ENCODE peak calls at places on chromosomes 4 and X, in ten cellular contexts. D, W, Q, P, N, K, F, T, S and L are unnamed samples.

GRCh38 chrX:66756717-66757116 is 117.8 kb upstream of the EDA2R start:
- DNase-seq in D (no peak), W (no peak), Q (no peak), P (no peak), N (no peak), K (no peak), F (no peak), T (no peak), S (no peak), L (no peak)

GRCh38 chr4:153061971-153062370 is 125.8 kb downstream of the FHDC1 start:
- DNase-seq in D (no peak), W (no peak), Q (no peak), P (no peak), N (no peak), K (no peak), F (no peak), T (no peak), S (no peak), L (no peak)

GRCh38 chrX:118528089-118528753 is 32.6 kb downstream of the DOCK11 start:
- DNase-seq in D (no peak), W (no peak), Q (no peak), P (no peak), N (no peak), K (no peak), F (no peak), T (no peak), S (no peak), L (no peak)

GRCh38 chr4:141625023-141625422 is 11.4 kb upstream of the IL15 start:
- DNase-seq in D (no peak), W (no peak), Q (no peak), P (no peak), N (no peak), K (no peak), F (no peak), T (no peak), S (no peak), L (no peak)

GRCh38 chr4:172818901-172819300 is 349.7 kb upstream of the GALNT7 start:
- DNase-seq in D (no peak), W (no peak), Q (no peak), P (no peak), N (no peak), K (no peak), F (no peak), T (no peak), S (no peak), L (no peak)

GRCh38 chrX:9612146-9612505 is 147.3 kb downstream of the TBL1X start:
- DNase-seq in D (no peak), W (no peak), Q (no peak), P (no peak), N (no peak), K (no peak), F (no peak), T (no peak), S (no peak), L (no peak)

GRCh38 chr4:73668806-73669205 is 48.6 kb upstream of the RASSF6 start:
- DNase-seq in D (peak), W (no peak), Q (no peak), P (no peak), N (no peak), K (no peak), F (no peak), T (no peak), S (no peak), L (no peak)

GRCh38 chr4:71184195-71184781 is 154.5 kb upstream of the SLC4A4 start:
- DNase-seq in D (peak), W (peak), Q (peak), P (peak), N (peak), K (peak), F (no peak), T (peak), S (peak), L (no peak)

GRCh38 chr4:77022581-77023133 is 53.1 kb downstream of the CCNI start:
- DNase-seq in D (peak), W (no peak), Q (no peak), P (no peak), N (peak), K (no peak), F (no peak), T (no peak), S (peak), L (peak)

GRCh38 chrX:16160729-16161128 is 6.6 kb upstream of the MAGEB17 start:
- DNase-seq in D (peak), W (no peak), Q (peak), P (no peak), N (no peak), K (no peak), F (no peak), T (peak), S (peak), L (peak)

GRCh38 chr4:55554453-55555030 is 7.8 kb upstream of the CLOCK start:
- DNase-seq in D (peak), W (peak), Q (no peak), P (no peak), N (peak), K (no peak), F (no peak), T (peak), S (peak), L (no peak)

GRCh38 chrX:81304545-81304944 is 102.6 kb downstream of the SH3BGRL start:
- DNase-seq in D (no peak), W (no peak), Q (no peak), P (no peak), N (no peak), K (no peak), F (no peak), T (no peak), S (no peak), L (no peak)

GRCh38 chr4:152992027-152992426 is 55.9 kb downstream of the FHDC1 start:
- DNase-seq in D (no peak), W (peak), Q (no peak), P (no peak), N (no peak), K (no peak), F (no peak), T (peak), S (no peak), L (no peak)

GRCh38 chrX:2325076-2325784 is 175.5 kb downstream of the DHRSX start:
- DNase-seq in D (peak), W (no peak), Q (peak), P (peak), N (no peak), K (no peak), F (no peak), T (no peak), S (peak), L (no peak)

GRCh38 chr4:40731792-40732245 is 17.9 kb upstream of the NSUN7 start:
- DNase-seq in D (no peak), W (peak), Q (no peak), P (peak), N (peak), K (peak), F (no peak), T (no peak), S (peak), L (no peak)

GRCh38 chrX:15158736-15159406 is 111.0 kb downstream of the ASB9 start:
- DNase-seq in D (no peak), W (no peak), Q (no peak), P (no peak), N (no peak), K (no peak), F (no peak), T (peak), S (no peak), L (no peak)

GRCh38 chrX:116317409-116317808 is 119.0 kb upstream of the SLC6A14 start:
- DNase-seq in D (peak), W (peak), Q (no peak), P (peak), N (peak), K (no peak), F (no peak), T (peak), S (no peak), L (no peak)

GRCh38 chr4:83109480-83110221 is 4.9 kb downstream of the PLAC8 start:
- DNase-seq in D (peak), W (peak), Q (no peak), P (peak), N (peak), K (no peak), F (peak), T (peak), S (peak), L (no peak)

GRCh38 chrX:110462957-110463356 is 104.3 kb downstream of the RTL9 start:
- DNase-seq in D (no peak), W (no peak), Q (no peak), P (no peak), N (no peak), K (no peak), F (no peak), T (no peak), S (no peak), L (no peak)

GRCh38 chr4:113610542-113610941 is 151.0 kb downstream of the CAMK2D start:
- DNase-seq in D (no peak), W (no peak), Q (no peak), P (no peak), N (peak), K (no peak), F (no peak), T (no peak), S (no peak), L (no peak)

GRCh38 chrX:25976683-25977310 is 161.3 kb upstream of the MAGEB18 start:
- DNase-seq in D (no peak), W (no peak), Q (no peak), P (no peak), N (peak), K (no peak), F (no peak), T (no peak), S (no peak), L (no peak)

GRCh38 chr4:41859106-41859505 is 76.1 kb upstream of the TMEM33 start:
- DNase-seq in D (no peak), W (no peak), Q (no peak), P (no peak), N (no peak), K (no peak), F (no peak), T (no peak), S (no peak), L (no peak)

GRCh38 chr4:158133551-158133950 is 39.3 kb downstream of the GASK1B start:
- DNase-seq in D (no peak), W (no peak), Q (no peak), P (no peak), N (no peak), K (no peak), F (no peak), T (peak), S (no peak), L (no peak)

GRCh38 chrX:111560801-111561200 is 49.4 kb downstream of the SERTM2 start:
- DNase-seq in D (no peak), W (no peak), Q (no peak), P (no peak), N (no peak), K (no peak), F (no peak), T (no peak), S (no peak), L (no peak)

GRCh38 chr4:184590196-184590595 is 59.1 kb downstream of the CASP3 start:
- DNase-seq in D (no peak), W (no peak), Q (no peak), P (no peak), N (no peak), K (no peak), F (no peak), T (no peak), S (no peak), L (no peak)

GRCh38 chr4:39037491-39037825 is 5.2 kb upstream of the TMEM156 start:
- DNase-seq in D (peak), W (peak), Q (no peak), P (no peak), N (no peak), K (no peak), F (no peak), T (peak), S (peak), L (no peak)

GRCh38 chr4:82268050-82268825 is 105.6 kb downstream of the HNRNPD start:
- DNase-seq in D (peak), W (peak), Q (peak), P (no peak), N (peak), K (peak), F (no peak), T (peak), S (peak), L (peak)

GRCh38 chr4:24856586-24856985 is 56.3 kb downstream of the CCDC149 start:
- DNase-seq in D (peak), W (no peak), Q (no peak), P (no peak), N (no peak), K (peak), F (peak), T (no peak), S (no peak), L (no peak)

GRCh38 chr4:125382995-125383394 is 68.2 kb downstream of the FAT4 start:
- DNase-seq in D (no peak), W (no peak), Q (no peak), P (no peak), N (no peak), K (no peak), F (no peak), T (no peak), S (peak), L (no peak)

GRCh38 chrX:65821721-65822496 is 154.5 kb downstream of the MSN start:
- DNase-seq in D (no peak), W (no peak), Q (no peak), P (no peak), N (peak), K (no peak), F (peak), T (peak), S (no peak), L (no peak)

GRCh38 chr4:97394653-97395052 is 748.6 kb downstream of the STPG2 start:
- DNase-seq in D (no peak), W (no peak), Q (no peak), P (no peak), N (no peak), K (no peak), F (no peak), T (peak), S (no peak), L (no peak)

GRCh38 chrX:101803451-101803850 is 128.4 kb downstream of the ZMAT1 start:
- DNase-seq in D (peak), W (peak), Q (no peak), P (no peak), N (no peak), K (no peak), F (no peak), T (peak), S (peak), L (no peak)

GRCh38 chr4:90317785-90318184 is 190.6 kb downstream of the CCSER1 start:
- DNase-seq in D (peak), W (no peak), Q (peak), P (no peak), N (no peak), K (no peak), F (no peak), T (peak), S (peak), L (peak)

GRCh38 chr4:36082817-36083216 is 161.5 kb downstream of the ARAP2 start:
- DNase-seq in D (no peak), W (no peak), Q (no peak), P (no peak), N (no peak), K (no peak), F (no peak), T (no peak), S (no peak), L (no peak)

GRCh38 chrX:84339507-84340364 is 151.7 kb upstream of the RPS6KA6 start:
- DNase-seq in D (peak), W (peak), Q (no peak), P (no peak), N (peak), K (no peak), F (no peak), T (peak), S (peak), L (no peak)

GRCh38 chr4:115851918-115852766 is 738.7 kb upstream of the NDST4 start:
- DNase-seq in D (peak), W (peak), Q (no peak), P (peak), N (peak), K (peak), F (no peak), T (peak), S (no peak), L (no peak)

GRCh38 chr4:112840061-112840460 is 203.1 kb downstream of the LARP7 start:
- DNase-seq in D (peak), W (no peak), Q (no peak), P (no peak), N (no peak), K (no peak), F (no peak), T (peak), S (no peak), L (no peak)

GRCh38 chrX:130566028-130566683 is 164.4 kb downstream of the RBMX2 start:
- DNase-seq in D (no peak), W (no peak), Q (no peak), P (peak), N (no peak), K (no peak), F (no peak), T (no peak), S (no peak), L (no peak)

GRCh38 chr4:123939621-123940020 is 543.0 kb downstream of the SPRY1 start:
- DNase-seq in D (peak), W (peak), Q (peak), P (no peak), N (no peak), K (no peak), F (no peak), T (peak), S (peak), L (peak)

GRCh38 chrX:48972214-48973164 is 845 bp upstream of the KCND1 start:
- DNase-seq in D (peak), W (peak), Q (no peak), P (no peak), N (peak), K (peak), F (no peak), T (peak), S (peak), L (no peak)
- H3K4me3 ChIP-seq in D (peak), W (no peak), Q (peak), P (no peak), N (peak), K (peak), F (no peak), T (peak), S (no peak), L (peak)

DNA sequence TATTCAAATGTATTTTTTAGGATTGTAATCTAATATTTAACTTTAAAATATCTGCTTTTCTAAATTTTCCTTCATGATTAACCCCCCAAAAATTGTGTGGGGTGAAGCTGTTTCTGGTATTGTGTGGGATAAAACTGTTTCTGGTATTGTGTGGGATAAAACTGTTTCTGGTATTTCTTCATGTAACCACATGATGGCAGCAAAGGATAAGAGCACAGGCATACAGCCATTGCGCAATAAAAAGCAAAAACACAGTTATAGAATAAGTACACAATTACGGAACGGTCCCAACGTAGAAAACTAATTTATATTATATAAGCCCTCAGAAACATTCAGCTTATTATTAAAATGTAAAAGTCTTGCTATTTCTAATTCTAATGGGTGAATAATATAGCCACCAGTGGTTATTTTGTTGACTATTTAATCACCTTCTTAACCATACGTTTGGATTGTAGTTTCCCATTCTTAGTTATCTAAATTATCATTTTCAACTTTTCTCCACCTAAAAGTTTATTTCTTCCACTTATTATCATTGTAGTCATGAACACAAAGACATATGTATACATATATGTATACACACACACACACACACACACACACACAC is 333.9 kb upstream of the FSTL5 start:
- DNase-seq in D (peak), W (peak), Q (peak), P (no peak), N (peak), K (no peak), F (no peak), T (peak), S (peak), L (no peak)
- TF ChIP-seq CTCF in D (peak), W (peak), Q (peak), P (peak), N (peak), K (peak), F (peak), T (peak), S (peak), L (peak)

DNA sequence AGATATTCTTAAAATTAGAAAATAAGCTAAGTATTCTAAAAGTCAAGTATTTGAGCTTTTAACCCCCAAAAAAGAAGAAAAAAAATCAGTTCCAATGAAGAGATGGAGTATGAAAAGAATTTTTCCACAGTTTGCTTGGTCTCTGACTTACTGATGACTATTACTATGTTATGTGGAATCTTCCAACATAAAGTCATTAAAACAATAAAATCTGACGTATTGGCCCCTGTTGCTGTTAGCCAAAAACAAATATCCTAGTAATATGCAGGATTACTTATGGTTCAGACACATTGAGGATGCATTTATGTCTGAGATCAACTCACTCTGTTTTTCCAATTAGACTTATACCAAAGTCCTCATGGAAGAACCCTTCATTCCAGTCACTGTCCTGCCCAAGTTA is 517.2 kb upstream of the ADGRL3 start:
- DNase-seq in D (peak), W (no peak), Q (peak), P (no peak), N (no peak), K (no peak), F (no peak), T (no peak), S (no peak), L (peak)
- H3K4me3 ChIP-seq in D (no peak), W (no peak), Q (peak), P (no peak), N (no peak), K (no peak), F (no peak), T (no peak), S (no peak), L (peak)

DNA sequence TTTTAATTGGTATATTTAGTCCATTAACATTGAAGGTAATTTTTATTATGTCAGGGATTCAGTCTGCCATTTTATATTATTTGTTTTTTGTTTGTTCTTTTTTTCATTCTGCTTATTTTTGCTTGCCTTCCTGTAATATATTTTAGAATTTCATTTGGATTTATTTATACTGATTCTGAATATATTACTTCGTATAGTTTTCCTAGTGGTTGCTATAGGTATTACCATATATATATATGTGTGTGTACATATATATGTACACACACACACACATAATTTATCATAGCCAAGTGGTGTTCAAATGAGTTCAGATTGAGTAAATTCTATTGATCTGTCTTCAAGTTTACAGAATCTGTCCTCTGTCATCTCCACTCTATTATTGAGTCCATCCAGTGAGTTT is 11.2 kb downstream of the CITED1 start:
- DNase-seq in D (no peak), W (no peak), Q (no peak), P (no peak), N (no peak), K (no peak), F (no peak), T (no peak), S (no peak), L (no peak)
- TF ChIP-seq CTCF in D (no peak), W (no peak), Q (no peak), P (no peak), N (no peak), K (no peak), F (no peak), T (no peak), S (no peak), L (no peak)

GRCh38 chr4:68344785-68345184 is 5.1 kb downstream of the YTHDC1 start:
- DNase-seq in D (no peak), W (no peak), Q (no peak), P (no peak), N (no peak), K (no peak), F (no peak), T (no peak), S (no peak), L (no peak)
- H3K4me3 ChIP-seq in D (no peak), W (no peak), Q (no peak), P (no peak), N (no peak), K (no peak), F (no peak), T (no peak), S (no peak), L (no peak)

GRCh38 chrX:85851418-85851817 is 195.9 kb downstream of the CHM start:
- DNase-seq in D (peak), W (peak), Q (no peak), P (no peak), N (peak), K (no peak), F (no peak), T (peak), S (peak), L (no peak)
- TF ChIP-seq CTCF in D (peak), W (peak), Q (peak), P (no peak), N (peak), K (no peak), F (peak), T (peak), S (no peak), L (peak)